ENCODE peak calls at places on chromosomes 16 and 17, in five cellular contexts. C, V, W, H and Z are unnamed samples. For H3K4me1 and H3K36me3, the result is how much of the 10 kb centered on the place peaks cover.

GRCh38 chr17:19720631-19721426 is 4.4 kb upstream of the SLC47A2 start:
- DNase-seq in C (peak), V (no peak), W (no peak), H (no peak), Z (no peak)

GRCh38 chr16:22188595-22189442 is 17.3 kb upstream of the EEF2K start:
- DNase-seq in C (peak), V (peak), W (peak), H (peak), Z (peak)

GRCh38 chr17:80123791-80124190 is 22.4 kb downstream of the GAA start:
- DNase-seq in C (no peak), V (peak), W (peak), H (peak), Z (no peak)

GRCh38 chr17:65558683-65559311 is 2.7 kb downstream of the AXIN2 start:
- DNase-seq in C (peak), V (peak), W (no peak), H (no peak), Z (no peak)

GRCh38 chr17:9120471-9120870 is 99.2 kb downstream of the NTN1 start:
- DNase-seq in C (no peak), V (no peak), W (no peak), H (no peak), Z (no peak)

GRCh38 chr17:28880572-28880945 is 17.0 kb downstream of the FLOT2 start:
- DNase-seq in C (no peak), V (no peak), W (no peak), H (no peak), Z (no peak)

GRCh38 chr17:42579794-42580551 is 2.4 kb upstream of the PSMC3IP start:
- DNase-seq in C (no peak), V (no peak), W (no peak), H (no peak), Z (no peak)

GRCh38 chr16:87421369-87421912 is 29.3 kb downstream of the MAP1LC3B start:
- DNase-seq in C (no peak), V (no peak), W (peak), H (no peak), Z (no peak)

GRCh38 chr17:48497103-48497502 is 33.7 kb downstream of the HOXB1 start:
- DNase-seq in C (no peak), V (no peak), W (no peak), H (peak), Z (no peak)

GRCh38 chr16:48720266-48720665 is 110.3 kb upstream of the N4BP1 start:
- DNase-seq in C (no peak), V (no peak), W (no peak), H (no peak), Z (no peak)

GRCh38 chr17:15263206-15263579 is 1.9 kb downstream of the PMP22 start:
- DNase-seq in C (peak), V (peak), W (peak), H (peak), Z (peak)

GRCh38 chr16:82882249-82882648 is 255.5 kb downstream of the CDH13 start:
- DNase-seq in C (no peak), V (no peak), W (no peak), H (peak), Z (peak)

GRCh38 chr17:33952425-33952824 is 302.7 kb upstream of the CCL2 start:
- DNase-seq in C (no peak), V (no peak), W (no peak), H (no peak), Z (no peak)

GRCh38 chr16:16062023-16062932 is 112.9 kb downstream of the ABCC1 start:
- DNase-seq in C (no peak), V (peak), W (no peak), H (peak), Z (peak)

GRCh38 chr16:2524339-2524938 is 4.3 kb downstream of the AMDHD2 start:
- DNase-seq in C (no peak), V (no peak), W (peak), H (no peak), Z (no peak)

GRCh38 chr17:44779211-44780025 is 20.6 kb downstream of the ADAM11 start:
- DNase-seq in C (peak), V (peak), W (peak), H (peak), Z (peak)

GRCh38 chr16:87304951-87305350 is 12.2 kb downstream of the C16orf95 start:
- DNase-seq in C (no peak), V (no peak), W (no peak), H (no peak), Z (no peak)

GRCh38 chr17:72687941-72688340 is 404.5 kb downstream of the SLC39A11 start:
- DNase-seq in C (no peak), V (no peak), W (no peak), H (no peak), Z (no peak)

GRCh38 chr16:85724936-85725335 is 26.0 kb downstream of the C16orf74 start:
- DNase-seq in C (no peak), V (no peak), W (no peak), H (no peak), Z (no peak)

GRCh38 chr17:42472709-42473521 is 14.2 kb downstream of the ATP6V0A1 start:
- DNase-seq in C (no peak), V (no peak), W (no peak), H (peak), Z (no peak)

GRCh38 chr17:68738044-68738443 is 136.9 kb upstream of the FAM20A start:
- DNase-seq in C (no peak), V (peak), W (no peak), H (peak), Z (no peak)

GRCh38 chr17:83144421-83145357 is 65.3 kb downstream of the METRNL start:
- DNase-seq in C (no peak), V (no peak), W (no peak), H (peak), Z (no peak)

GRCh38 chr17:46082293-46082692 is 83.2 kb downstream of the STH start:
- DNase-seq in C (no peak), V (no peak), W (no peak), H (no peak), Z (no peak)

GRCh38 chr17:38746893-38747384 is 1.2 kb downstream of the PCGF2 start:
- DNase-seq in C (peak), V (no peak), W (no peak), H (no peak), Z (no peak)
- H3K4me1 ChIP-seq in C (under half), V (half or more), W (under half), H (under half), Z (under half)

GRCh38 chr17:67554634-67555033 is 163.1 kb upstream of the NOL11 start:
- DNase-seq in C (no peak), V (no peak), W (no peak), H (no peak), Z (no peak)

GRCh38 chr17:67557052-67557845 is 160.5 kb upstream of the NOL11 start:
- DNase-seq in C (no peak), V (no peak), W (no peak), H (no peak), Z (no peak)

GRCh38 chr17:67557921-67558320 is 159.8 kb upstream of the NOL11 start:
- DNase-seq in C (no peak), V (no peak), W (no peak), H (peak), Z (no peak)

GRCh38 chr17:67558740-67559380 is 158.9 kb upstream of the NOL11 start:
- DNase-seq in C (no peak), V (peak), W (peak), H (peak), Z (peak)

GRCh38 chr17:67555855-67556254 is 161.9 kb upstream of the NOL11 start:
- DNase-seq in C (no peak), V (no peak), W (no peak), H (no peak), Z (no peak)
- TF ChIP-seq CTCF in C (no peak), V (no peak), W (no peak), H (no peak), Z (no peak)

GRCh38 chr17:71505981-71506380 is 614.8 kb upstream of the SOX9 start:
- DNase-seq in C (no peak), V (no peak), W (no peak), H (no peak), Z (no peak)

GRCh38 chr17:71502443-71502842 is 618.4 kb upstream of the SOX9 start:
- DNase-seq in C (no peak), V (no peak), W (no peak), H (no peak), Z (no peak)

GRCh38 chr17:71501716-71502115 is 619.1 kb upstream of the SOX9 start:
- DNase-seq in C (no peak), V (no peak), W (no peak), H (no peak), Z (no peak)

GRCh38 chr17:71505200-71505599 is 615.6 kb upstream of the SOX9 start:
- DNase-seq in C (no peak), V (no peak), W (no peak), H (no peak), Z (no peak)

DNA sequence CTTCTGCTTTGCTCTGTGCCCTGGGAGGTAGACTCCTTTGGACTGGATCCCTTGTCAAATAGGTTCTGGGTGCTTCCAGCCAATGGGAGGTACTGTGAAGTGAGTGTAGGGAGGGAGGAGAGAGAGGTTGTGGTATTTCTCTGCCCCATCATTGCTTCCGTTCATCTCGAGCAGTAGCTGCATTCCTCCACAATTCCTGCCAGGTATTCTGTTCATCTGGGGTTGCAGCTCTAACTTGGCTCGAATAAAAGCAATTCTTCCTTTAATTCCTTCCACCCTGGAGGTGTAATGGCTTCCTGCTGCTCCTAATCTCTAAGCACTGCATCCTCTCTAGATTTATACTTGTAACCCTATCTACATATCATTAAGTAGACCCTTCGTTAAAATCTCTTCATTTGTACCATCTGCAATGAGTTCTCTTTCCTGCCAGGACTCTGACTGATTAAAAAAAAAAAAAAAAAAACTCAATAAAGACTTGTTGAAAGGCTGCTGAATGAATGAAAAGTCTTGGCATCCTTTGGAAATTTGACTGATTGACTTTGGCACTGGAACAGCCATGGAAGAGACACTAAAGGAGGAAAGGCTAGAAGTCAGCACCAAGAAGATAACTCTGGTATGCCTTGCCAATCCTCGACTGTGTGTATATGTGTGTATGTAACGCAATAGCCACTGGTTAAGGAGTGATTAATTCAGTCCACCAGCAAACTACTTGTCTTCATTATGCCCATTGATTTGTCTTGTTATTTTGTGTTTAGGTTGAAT is 616.9 kb upstream of the SOX9 start:
- DNase-seq in C (no peak), V (no peak), W (no peak), H (peak), Z (no peak)
- H3K36me3 ChIP-seq in C (under half), V (under half), W (under half), H (under half), Z (under half)

DNA sequence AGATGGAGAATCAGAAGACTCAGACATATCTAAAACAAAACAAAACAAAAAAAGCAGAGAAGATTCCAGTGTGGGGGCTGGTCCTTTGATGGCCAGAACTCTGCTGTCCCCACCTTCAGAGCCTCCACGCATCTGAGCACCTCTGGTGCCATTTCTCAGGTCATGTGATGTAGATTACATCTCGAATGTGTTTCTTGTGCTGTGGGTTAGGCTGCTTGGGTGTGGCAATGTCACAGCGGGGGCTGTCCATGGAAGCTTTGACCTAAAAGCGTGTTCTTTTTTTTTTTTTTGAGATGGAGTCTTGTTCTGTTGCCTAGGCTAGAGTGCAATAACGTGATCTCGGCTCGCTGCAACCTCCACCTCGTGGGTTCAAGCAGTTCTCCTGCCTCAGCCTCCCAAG is 51.2 kb downstream of the PLD6 start:
- DNase-seq in C (no peak), V (no peak), W (no peak), H (no peak), Z (no peak)
- H3K4me1 ChIP-seq in C (under half), V (under half), W (under half), H (under half), Z (under half)

GRCh38 chr17:61002316-61002736 is 324.7 kb downstream of the BCAS3 start:
- DNase-seq in C (no peak), V (no peak), W (no peak), H (peak), Z (no peak)

GRCh38 chr17:61005358-61005757 is 327.7 kb downstream of the BCAS3 start:
- DNase-seq in C (no peak), V (no peak), W (no peak), H (peak), Z (peak)

DNA sequence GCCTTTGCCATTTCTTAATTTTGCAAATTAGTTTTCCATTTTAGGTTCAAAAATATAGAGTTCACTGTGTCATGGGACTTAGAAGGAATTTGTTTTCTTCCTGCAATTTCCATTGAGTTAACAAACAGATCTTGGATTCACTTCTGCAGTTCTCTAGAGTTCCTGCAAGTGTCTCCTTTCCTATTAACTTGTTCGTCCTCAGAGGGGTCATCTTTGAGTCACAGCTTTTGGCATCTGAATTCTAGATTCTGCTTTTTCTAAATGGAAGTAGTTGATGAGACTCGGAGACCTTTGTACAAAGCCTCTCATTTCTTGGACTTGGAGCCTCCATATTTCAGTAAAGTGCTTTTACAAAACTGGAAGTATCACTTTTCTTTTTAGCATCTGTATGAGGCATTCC is 323.3 kb downstream of the BCAS3 start:
- DNase-seq in C (no peak), V (no peak), W (no peak), H (peak), Z (no peak)
- TF ChIP-seq CTCF in C (no peak), V (no peak), W (peak), H (peak), Z (no peak)

DNA sequence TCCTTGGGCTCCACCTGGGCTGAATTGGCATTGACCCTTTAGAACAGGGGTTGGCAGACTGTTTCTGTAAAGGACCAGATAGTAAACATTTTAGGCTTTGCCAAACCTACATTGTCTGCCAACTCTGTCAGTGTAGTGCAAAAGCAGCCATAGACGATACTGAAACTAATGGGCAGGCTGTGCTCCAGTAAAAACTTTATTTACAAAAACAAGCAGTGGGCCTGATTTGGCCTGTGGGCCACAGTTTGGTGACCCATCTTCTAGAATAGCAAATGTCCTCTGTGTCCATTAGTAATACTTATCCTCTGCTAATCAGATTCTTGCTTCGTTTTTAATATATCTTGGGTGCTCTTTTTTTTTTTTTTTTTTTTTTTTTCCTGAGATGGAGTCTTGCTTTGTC is 6.2 kb downstream of the UTP4 start:
- DNase-seq in C (no peak), V (no peak), W (no peak), H (no peak), Z (no peak)
- H3K36me3 ChIP-seq in C (under half), V (under half), W (half or more), H (under half), Z (under half)

GRCh38 chr17:74427048-74427762 is 4.7 kb upstream of the GPRC5C start:
- DNase-seq in C (peak), V (peak), W (no peak), H (no peak), Z (peak)
- H3K4me1 ChIP-seq in C (under half), V (under half), W (under half), H (under half), Z (half or more)

GRCh38 chr17:57916925-57917858 is 38.0 kb downstream of the CUEDC1 start:
- DNase-seq in C (no peak), V (no peak), W (no peak), H (no peak), Z (peak)
- TF ChIP-seq CTCF in C (no peak), V (no peak), W (no peak), H (no peak), Z (no peak)

GRCh38 chr17:61279476-61280145 is 120.0 kb upstream of the TBX2 start:
- DNase-seq in C (no peak), V (no peak), W (no peak), H (no peak), Z (no peak)

GRCh38 chr17:61280851-61281250 is 118.8 kb upstream of the TBX2 start:
- DNase-seq in C (no peak), V (no peak), W (no peak), H (no peak), Z (no peak)

GRCh38 chr17:61276806-61277205 is 122.8 kb upstream of the TBX2 start:
- DNase-seq in C (no peak), V (no peak), W (no peak), H (no peak), Z (no peak)

GRCh38 chr17:61280338-61280737 is 119.3 kb upstream of the TBX2 start:
- DNase-seq in C (no peak), V (no peak), W (no peak), H (no peak), Z (no peak)

GRCh38 chr17:61275395-61275794 is 124.2 kb upstream of the TBX2 start:
- DNase-seq in C (no peak), V (no peak), W (no peak), H (no peak), Z (no peak)
- H3K36me3 ChIP-seq in C (under half), V (under half), W (under half), H (under half), Z (under half)